ENCODE peak calls at places on chromosomes 1 and 21, in six cellular contexts. N, O, E, Q, B and S are unnamed samples. For H3K36me3, the result is how much of the 10 kb centered on the place peaks cover.

GRCh38 chr1:162701286-162701685 is 69.0 kb downstream of the DDR2 start:
- DNase-seq in N (no peak), O (no peak), E (no peak), Q (no peak), B (no peak), S (no peak)

GRCh38 chr1:89523597-89524368 is 846 bp upstream of the LRRC8B start:
- DNase-seq in N (peak), O (peak), E (peak), Q (peak), B (peak), S (no peak)

GRCh38 chr1:205319081-205320018 is 2.2 kb downstream of the NUAK2 start:
- DNase-seq in N (peak), O (no peak), E (no peak), Q (peak), B (no peak), S (peak)

GRCh38 chr1:32063261-32063681 is 9.5 kb upstream of the TMEM39B start:
- DNase-seq in N (peak), O (no peak), E (peak), Q (peak), B (peak), S (peak)

GRCh38 chr1:91007827-91008226 is 14.0 kb downstream of the ZNF644 start:
- DNase-seq in N (no peak), O (no peak), E (no peak), Q (no peak), B (no peak), S (peak)

GRCh38 chr1:24109686-24110475 is 2.1 kb downstream of the MYOM3 start:
- DNase-seq in N (no peak), O (no peak), E (no peak), Q (no peak), B (no peak), S (no peak)

GRCh38 chr1:212291505-212292134 is 6.4 kb downstream of the PPP2R5A start:
- DNase-seq in N (peak), O (peak), E (peak), Q (peak), B (peak), S (peak)

GRCh38 chr1:147567594-147568381 is 26.5 kb downstream of the BCL9 start:
- DNase-seq in N (no peak), O (peak), E (peak), Q (no peak), B (no peak), S (no peak)

GRCh38 chr1:1917995-1918900 is 831 bp downstream of the TMEM52 start:
- DNase-seq in N (no peak), O (no peak), E (no peak), Q (peak), B (no peak), S (no peak)

GRCh38 chr1:110606784-110607662 is 865 bp upstream of the KCNA2 start:
- DNase-seq in N (no peak), O (peak), E (peak), Q (peak), B (no peak), S (peak)

GRCh38 chr1:35573776-35574654 is 901 bp downstream of the TFAP2E start:
- DNase-seq in N (no peak), O (peak), E (peak), Q (no peak), B (no peak), S (no peak)

GRCh38 chr1:31739281-31739853 is 24.8 kb downstream of the ADGRB2 start:
- DNase-seq in N (peak), O (peak), E (peak), Q (peak), B (peak), S (no peak)

GRCh38 chr1:119617751-119618691 is 30.0 kb downstream of the ZNF697 start:
- DNase-seq in N (no peak), O (no peak), E (no peak), Q (no peak), B (no peak), S (no peak)

GRCh38 chr1:209542585-209542984 is 40.9 kb upstream of the CAMK1G start:
- DNase-seq in N (no peak), O (no peak), E (no peak), Q (no peak), B (peak), S (peak)

GRCh38 chr1:161044908-161045748 is 649 bp downstream of the USF1 start:
- DNase-seq in N (peak), O (peak), E (peak), Q (peak), B (no peak), S (peak)

GRCh38 chr1:225835752-225836151 is 25.8 kb downstream of the EPHX1 start:
- DNase-seq in N (no peak), O (no peak), E (no peak), Q (no peak), B (no peak), S (peak)

GRCh38 chr1:180278791-180279432 is 48.8 kb downstream of the LHX4 start:
- DNase-seq in N (no peak), O (no peak), E (no peak), Q (no peak), B (no peak), S (no peak)

GRCh38 chr21:29074783-29075182 is 1.3 kb upstream of the CCT8 start:
- DNase-seq in N (no peak), O (no peak), E (no peak), Q (no peak), B (no peak), S (no peak)

GRCh38 chr1:25028910-25029599 is 99.0 kb upstream of the RUNX3 start:
- DNase-seq in N (no peak), O (no peak), E (no peak), Q (no peak), B (no peak), S (peak)

GRCh38 chr1:156464335-156464734 is 36.2 kb downstream of the MEF2D start:
- DNase-seq in N (no peak), O (no peak), E (no peak), Q (no peak), B (no peak), S (peak)

GRCh38 chr1:183223467-183223866 is 37.4 kb downstream of the LAMC2 start:
- DNase-seq in N (no peak), O (no peak), E (no peak), Q (no peak), B (no peak), S (peak)

GRCh38 chr1:84782311-84782771 is 92.1 kb upstream of the SSX2IP start:
- DNase-seq in N (peak), O (peak), E (peak), Q (peak), B (peak), S (peak)

GRCh38 chr21:16082038-16082816 is 352.4 kb downstream of the USP25 start:
- DNase-seq in N (peak), O (peak), E (peak), Q (peak), B (no peak), S (peak)

GRCh38 chr1:154546264-154547043 is 12.0 kb downstream of the UBE2Q1 start:
- DNase-seq in N (peak), O (peak), E (peak), Q (peak), B (peak), S (peak)

GRCh38 chr1:46137901-46138300 is 5.5 kb upstream of the PIK3R3 start:
- DNase-seq in N (no peak), O (no peak), E (no peak), Q (no peak), B (no peak), S (peak)

GRCh38 chr1:30450148-30450817 is 273.1 kb downstream of the MATN1 start:
- DNase-seq in N (no peak), O (no peak), E (no peak), Q (no peak), B (no peak), S (no peak)

GRCh38 chr1:40944841-40945430 is 34.6 kb upstream of the CTPS1 start:
- DNase-seq in N (no peak), O (no peak), E (no peak), Q (no peak), B (no peak), S (peak)
- H2AFZ ChIP-seq in N (no peak), O (no peak), E (no peak), Q (no peak), B (no peak), S (no peak)

GRCh38 chr1:202945483-202945882 is 12.6 kb downstream of the ADIPOR1 start:
- DNase-seq in N (no peak), O (no peak), E (no peak), Q (no peak), B (no peak), S (no peak)
- H3K36me3 ChIP-seq in N (half or more), O (under half), E (under half), Q (under half), B (half or more), S (half or more)

DNA sequence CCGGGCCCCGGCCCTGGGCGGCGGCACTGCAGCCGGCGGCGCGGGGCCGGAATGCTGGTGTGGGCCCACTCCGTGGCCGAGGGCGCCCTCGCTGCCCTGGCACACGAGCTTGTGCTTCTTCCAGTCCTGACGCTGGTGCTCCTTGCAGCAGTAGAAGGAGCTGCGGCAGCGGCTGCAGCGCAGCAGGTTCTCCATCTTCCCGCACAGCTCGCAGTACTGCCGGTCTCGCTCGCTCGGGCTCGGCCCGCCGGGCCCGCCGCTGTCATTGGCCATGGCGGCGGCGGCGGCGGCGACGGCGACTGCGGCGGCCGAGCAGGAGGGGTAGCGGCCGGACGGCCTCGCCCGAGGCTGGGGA is 494 bp downstream of the EGLN1 start:
- DNase-seq in N (peak), O (no peak), E (no peak), Q (peak), B (no peak), S (peak)
- TF ChIP-seq EZH2phosphoT487 in N (no peak), O (no peak), E (no peak), Q (no peak), B (no peak), S (no peak)

DNA sequence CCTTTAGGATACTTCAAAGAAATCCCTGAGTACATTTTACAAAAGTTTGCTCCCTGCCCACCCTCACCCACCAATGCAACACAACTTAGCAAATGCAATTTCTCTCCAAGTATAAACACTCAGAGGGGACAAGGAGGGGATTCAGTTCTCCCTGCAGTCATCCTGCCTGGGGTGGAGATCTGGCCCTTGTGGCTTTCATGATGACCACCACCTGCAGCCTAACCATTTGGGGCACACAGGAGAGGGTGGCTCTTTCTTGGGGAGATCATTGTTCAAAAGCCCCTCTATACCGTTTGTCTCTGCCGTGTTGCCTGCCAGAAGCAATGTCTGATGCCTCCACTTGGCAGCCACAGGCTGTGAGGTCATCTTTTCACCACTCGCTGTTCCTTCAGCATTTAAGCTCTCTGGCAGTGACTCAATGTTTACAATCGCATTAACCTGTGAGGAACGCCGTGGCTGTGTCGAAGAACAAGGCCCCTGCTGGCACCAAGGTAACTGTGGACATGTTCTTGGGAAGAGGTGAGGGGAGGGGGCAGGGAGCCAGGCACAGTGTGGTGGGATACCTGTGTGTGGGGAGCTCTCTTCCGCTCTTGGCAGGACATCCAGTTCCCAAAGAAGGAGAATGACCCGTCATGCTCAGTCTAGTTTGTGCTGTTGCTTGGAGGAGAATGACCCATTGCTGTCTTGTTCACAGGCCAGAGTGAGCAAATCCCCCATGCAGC is 103.9 kb upstream of the DUSP10 start:
- DNase-seq in N (no peak), O (no peak), E (no peak), Q (peak), B (peak), S (no peak)
- H2AFZ ChIP-seq in N (no peak), O (no peak), E (no peak), Q (peak), B (peak), S (no peak)

GRCh38 chr1:10299174-10299573 is 88.8 kb downstream of the KIF1B start:
- DNase-seq in N (no peak), O (no peak), E (no peak), Q (no peak), B (no peak), S (no peak)

GRCh38 chr1:10308001-10308400 is 90.9 kb upstream of the PGD start:
- DNase-seq in N (peak), O (no peak), E (no peak), Q (no peak), B (no peak), S (peak)

GRCh38 chr1:10306435-10306834 is 92.4 kb upstream of the PGD start:
- DNase-seq in N (no peak), O (no peak), E (no peak), Q (no peak), B (no peak), S (no peak)

GRCh38 chr1:10304295-10304694 is 93.9 kb downstream of the KIF1B start:
- DNase-seq in N (no peak), O (no peak), E (no peak), Q (no peak), B (no peak), S (no peak)

GRCh38 chr1:10302416-10302815 is 92.0 kb downstream of the KIF1B start:
- DNase-seq in N (no peak), O (peak), E (peak), Q (no peak), B (no peak), S (no peak)
- H3K36me3 ChIP-seq in N (under half), O (under half), E (under half), Q (under half), B (under half), S (under half)

GRCh38 chr1:39142394-39143060 is 62.0 kb upstream of the MACF1 start:
- DNase-seq in N (no peak), O (peak), E (peak), Q (peak), B (peak), S (no peak)
- TF ChIP-seq EZH2phosphoT487 in N (no peak), O (no peak), E (no peak), Q (no peak), B (no peak), S (no peak)

DNA sequence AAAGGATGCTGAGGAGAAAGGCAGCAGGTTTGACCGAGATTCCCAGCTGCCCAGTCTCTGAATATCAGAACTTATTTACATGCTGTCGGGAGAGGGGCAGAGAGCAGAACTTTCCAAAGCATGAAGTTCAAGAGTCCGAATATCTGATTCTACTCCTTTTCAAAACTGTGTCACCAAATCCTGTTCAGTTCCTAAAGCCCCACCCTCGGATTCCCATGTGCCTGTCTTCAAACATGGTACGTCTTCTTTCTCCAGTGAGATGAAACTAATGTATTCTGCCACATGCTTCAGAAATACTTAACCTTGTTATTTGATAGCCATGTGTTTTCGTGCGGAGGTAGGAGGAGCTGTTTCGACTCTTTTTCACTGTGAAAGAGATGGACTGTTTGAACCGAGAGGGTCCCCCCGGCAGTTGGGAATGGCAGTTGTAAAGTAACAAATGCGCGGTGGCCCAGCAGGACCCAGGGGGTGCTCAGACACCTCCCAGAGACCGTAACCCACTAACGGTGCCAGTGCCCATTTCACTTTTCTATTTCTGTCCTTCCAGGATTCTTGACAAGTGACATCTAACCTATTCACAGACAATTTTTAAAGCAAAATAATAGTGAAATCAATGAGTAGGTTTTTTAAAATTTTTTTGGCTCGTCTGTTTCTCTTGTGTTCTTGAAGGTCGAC is 67.1 kb downstream of the ZBTB18 start:
- DNase-seq in N (no peak), O (no peak), E (no peak), Q (no peak), B (no peak), S (peak)
- H2AFZ ChIP-seq in N (no peak), O (no peak), E (peak), Q (no peak), B (no peak), S (peak)

GRCh38 chr21:38268859-38269566 is 12.2 kb downstream of the KCNJ15 start:
- DNase-seq in N (no peak), O (no peak), E (no peak), Q (no peak), B (no peak), S (no peak)
- H3K36me3 ChIP-seq in N (under half), O (under half), E (under half), Q (under half), B (under half), S (under half)

DNA sequence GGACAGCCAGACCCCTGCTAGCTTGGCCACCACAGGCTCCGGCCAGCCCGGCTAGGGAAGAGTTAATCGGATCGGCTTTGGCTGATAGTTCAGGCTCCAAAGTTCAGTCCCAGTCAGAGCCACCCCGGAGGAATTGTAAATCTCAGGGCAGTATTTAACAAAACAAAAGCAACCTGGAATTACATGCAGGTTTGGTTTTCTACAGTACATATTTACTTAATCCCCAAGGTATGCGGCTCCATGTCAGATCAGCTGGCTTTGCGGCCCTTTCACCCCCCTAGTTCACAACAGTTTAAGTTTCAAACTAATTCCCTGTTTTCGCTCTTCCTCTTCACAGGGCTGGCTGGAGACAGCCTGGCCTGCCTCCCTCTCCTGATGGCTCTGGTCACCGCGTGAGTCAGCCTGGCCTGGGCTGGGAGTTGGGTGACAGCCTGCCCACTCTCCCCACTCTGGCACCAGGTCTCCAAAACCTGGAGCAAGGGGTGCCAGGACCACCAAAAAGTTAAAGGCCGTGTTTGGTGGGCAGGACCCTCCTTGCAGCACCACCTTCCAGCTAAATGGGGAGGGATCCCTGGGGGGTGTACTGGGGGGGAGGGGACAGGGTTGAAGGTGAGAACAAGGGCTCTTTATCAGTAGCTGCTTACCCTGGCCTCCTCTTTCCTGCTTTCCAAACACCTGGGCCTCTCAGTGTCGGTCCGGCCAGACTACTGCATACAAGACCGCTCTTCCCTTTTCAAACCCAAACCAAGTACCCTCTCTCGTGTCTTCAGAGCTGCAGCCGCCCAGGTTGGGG is 1.9 kb downstream of the DHRS3 start:
- DNase-seq in N (no peak), O (peak), E (peak), Q (peak), B (no peak), S (peak)
- TF ChIP-seq EZH2phosphoT487 in N (no peak), O (peak), E (no peak), Q (no peak), B (no peak), S (no peak)

GRCh38 chr1:207052736-207053545 is at the start of gene PFKFB2:
- DNase-seq in N (peak), O (peak), E (peak), Q (peak), B (peak), S (peak)
- H2AFZ ChIP-seq in N (peak), O (peak), E (peak), Q (peak), B (no peak), S (peak)